ENCODE peak calls at places on chromosomes 1 and 21, in nine cellular contexts. One of them, this sample, is unnamed.

GRCh38 chr21:28657576-28657975 is 335.1 kb downstream of the LTN1 start:
- DNase-seq in NCI-H2081: no peak
- DNase-seq in activated T-helper 9 cell treated with anti-CD3 and anti-CD28 coated beads, Interleukin-2, amount 50 U/mL, for 16 hours: no peak
- DNase-seq in AML-193: no peak
- DNase-seq in NT2/D1: no peak
- DNase-seq in germinal center: no peak
- DNase-seq in T-helper 2 cell: no peak
- DNase-seq in stimulated activated CD8-positive, alpha-beta memory T cell treated with anti-CD3 and anti-CD28 coated beads, Interleukin-15, amount 100 ng/mL, for 24 hours: no peak
- DNase-seq in NCI-H2029 treated with DMSO at 0.1 percent for 48 hours: no peak
- DNase-seq in this sample: no peak

GRCh38 chr1:57033222-57034019 is 67.6 kb upstream of the C8B start:
- DNase-seq in germinal center: no peak
- DNase-seq in NCI-H2029 treated with DMSO at 0.1 percent for 48 hours: no peak
- DNase-seq in NT2/D1: no peak
- DNase-seq in T-helper 2 cell: no peak
- DNase-seq in stimulated activated CD8-positive, alpha-beta memory T cell treated with anti-CD3 and anti-CD28 coated beads, Interleukin-15, amount 100 ng/mL, for 24 hours: no peak
- DNase-seq in AML-193: no peak
- DNase-seq in NCI-H2081: no peak
- DNase-seq in activated T-helper 9 cell treated with anti-CD3 and anti-CD28 coated beads, Interleukin-2, amount 50 U/mL, for 16 hours: no peak
- DNase-seq in this sample: no peak

GRCh38 chr1:109399326-109399957 is 1.7 kb upstream of the SORT1 start:
- DNase-seq in T-helper 2 cell: no peak
- DNase-seq in AML-193: peak
- DNase-seq in NT2/D1: peak
- DNase-seq in stimulated activated CD8-positive, alpha-beta memory T cell treated with anti-CD3 and anti-CD28 coated beads, Interleukin-15, amount 100 ng/mL, for 24 hours: no peak
- DNase-seq in NCI-H2029 treated with DMSO at 0.1 percent for 48 hours: peak
- DNase-seq in germinal center: peak
- DNase-seq in NCI-H2081: peak
- DNase-seq in activated T-helper 9 cell treated with anti-CD3 and anti-CD28 coated beads, Interleukin-2, amount 50 U/mL, for 16 hours: no peak
- DNase-seq in this sample: peak

GRCh38 chr1:246160398-246160797 is 346.7 kb downstream of the SMYD3 start:
- DNase-seq in NCI-H2081: no peak
- DNase-seq in germinal center: no peak
- DNase-seq in stimulated activated CD8-positive, alpha-beta memory T cell treated with anti-CD3 and anti-CD28 coated beads, Interleukin-15, amount 100 ng/mL, for 24 hours: no peak
- DNase-seq in T-helper 2 cell: no peak
- DNase-seq in NCI-H2029 treated with DMSO at 0.1 percent for 48 hours: no peak
- DNase-seq in AML-193: no peak
- DNase-seq in NT2/D1: no peak
- DNase-seq in activated T-helper 9 cell treated with anti-CD3 and anti-CD28 coated beads, Interleukin-2, amount 50 U/mL, for 16 hours: no peak
- DNase-seq in this sample: no peak

GRCh38 chr1:62407398-62408009 is 29.3 kb upstream of the USP1 start:
- DNase-seq in NT2/D1: peak
- DNase-seq in germinal center: peak
- DNase-seq in NCI-H2081: peak
- DNase-seq in T-helper 2 cell: no peak
- DNase-seq in stimulated activated CD8-positive, alpha-beta memory T cell treated with anti-CD3 and anti-CD28 coated beads, Interleukin-15, amount 100 ng/mL, for 24 hours: no peak
- DNase-seq in AML-193: peak
- DNase-seq in NCI-H2029 treated with DMSO at 0.1 percent for 48 hours: peak
- DNase-seq in activated T-helper 9 cell treated with anti-CD3 and anti-CD28 coated beads, Interleukin-2, amount 50 U/mL, for 16 hours: no peak
- DNase-seq in this sample: peak

GRCh38 chr1:40986929-40987328 is 7.4 kb downstream of the CTPS1 start:
- DNase-seq in NCI-H2081: no peak
- DNase-seq in NT2/D1: no peak
- DNase-seq in AML-193: no peak
- DNase-seq in activated T-helper 9 cell treated with anti-CD3 and anti-CD28 coated beads, Interleukin-2, amount 50 U/mL, for 16 hours: no peak
- DNase-seq in stimulated activated CD8-positive, alpha-beta memory T cell treated with anti-CD3 and anti-CD28 coated beads, Interleukin-15, amount 100 ng/mL, for 24 hours: no peak
- DNase-seq in T-helper 2 cell: no peak
- DNase-seq in germinal center: no peak
- DNase-seq in NCI-H2029 treated with DMSO at 0.1 percent for 48 hours: no peak
- DNase-seq in this sample: no peak

GRCh38 chr1:96808186-96808585 is 86.6 kb downstream of the PTBP2 start:
- DNase-seq in stimulated activated CD8-positive, alpha-beta memory T cell treated with anti-CD3 and anti-CD28 coated beads, Interleukin-15, amount 100 ng/mL, for 24 hours: no peak
- DNase-seq in T-helper 2 cell: no peak
- DNase-seq in activated T-helper 9 cell treated with anti-CD3 and anti-CD28 coated beads, Interleukin-2, amount 50 U/mL, for 16 hours: no peak
- DNase-seq in germinal center: no peak
- DNase-seq in NT2/D1: no peak
- DNase-seq in NCI-H2029 treated with DMSO at 0.1 percent for 48 hours: peak
- DNase-seq in AML-193: no peak
- DNase-seq in NCI-H2081: no peak
- DNase-seq in this sample: no peak

GRCh38 chr1:153631047-153632022 is 2.5 kb upstream of the CHTOP start:
- DNase-seq in activated T-helper 9 cell treated with anti-CD3 and anti-CD28 coated beads, Interleukin-2, amount 50 U/mL, for 16 hours: no peak
- DNase-seq in germinal center: no peak
- DNase-seq in NT2/D1: no peak
- DNase-seq in AML-193: no peak
- DNase-seq in T-helper 2 cell: no peak
- DNase-seq in NCI-H2081: no peak
- DNase-seq in NCI-H2029 treated with DMSO at 0.1 percent for 48 hours: no peak
- DNase-seq in stimulated activated CD8-positive, alpha-beta memory T cell treated with anti-CD3 and anti-CD28 coated beads, Interleukin-15, amount 100 ng/mL, for 24 hours: no peak
- DNase-seq in this sample: no peak

GRCh38 chr1:56446531-56447098 is 132.7 kb downstream of the PLPP3 start:
- DNase-seq in NT2/D1: no peak
- DNase-seq in T-helper 2 cell: no peak
- DNase-seq in AML-193: no peak
- DNase-seq in activated T-helper 9 cell treated with anti-CD3 and anti-CD28 coated beads, Interleukin-2, amount 50 U/mL, for 16 hours: no peak
- DNase-seq in stimulated activated CD8-positive, alpha-beta memory T cell treated with anti-CD3 and anti-CD28 coated beads, Interleukin-15, amount 100 ng/mL, for 24 hours: no peak
- DNase-seq in NCI-H2029 treated with DMSO at 0.1 percent for 48 hours: peak
- DNase-seq in NCI-H2081: no peak
- DNase-seq in germinal center: no peak
- DNase-seq in this sample: peak

GRCh38 chr1:151593651-151594625 is 17.9 kb upstream of the SNX27 start:
- DNase-seq in NT2/D1: peak
- DNase-seq in T-helper 2 cell: peak
- DNase-seq in germinal center: peak
- DNase-seq in NCI-H2029 treated with DMSO at 0.1 percent for 48 hours: peak
- DNase-seq in NCI-H2081: peak
- DNase-seq in stimulated activated CD8-positive, alpha-beta memory T cell treated with anti-CD3 and anti-CD28 coated beads, Interleukin-15, amount 100 ng/mL, for 24 hours: peak
- DNase-seq in activated T-helper 9 cell treated with anti-CD3 and anti-CD28 coated beads, Interleukin-2, amount 50 U/mL, for 16 hours: peak
- DNase-seq in AML-193: peak
- DNase-seq in this sample: peak

GRCh38 chr1:32334864-32335618 is 992 bp downstream of the MARCKSL1 start:
- DNase-seq in NCI-H2029 treated with DMSO at 0.1 percent for 48 hours: no peak
- DNase-seq in NCI-H2081: peak
- DNase-seq in AML-193: peak
- DNase-seq in stimulated activated CD8-positive, alpha-beta memory T cell treated with anti-CD3 and anti-CD28 coated beads, Interleukin-15, amount 100 ng/mL, for 24 hours: no peak
- DNase-seq in activated T-helper 9 cell treated with anti-CD3 and anti-CD28 coated beads, Interleukin-2, amount 50 U/mL, for 16 hours: peak
- DNase-seq in NT2/D1: no peak
- DNase-seq in germinal center: peak
- DNase-seq in T-helper 2 cell: peak
- DNase-seq in this sample: peak

GRCh38 chr21:33950425-33951079 is 34.9 kb upstream of the ATP5PO start:
- DNase-seq in NT2/D1: no peak
- DNase-seq in stimulated activated CD8-positive, alpha-beta memory T cell treated with anti-CD3 and anti-CD28 coated beads, Interleukin-15, amount 100 ng/mL, for 24 hours: no peak
- DNase-seq in T-helper 2 cell: no peak
- DNase-seq in activated T-helper 9 cell treated with anti-CD3 and anti-CD28 coated beads, Interleukin-2, amount 50 U/mL, for 16 hours: no peak
- DNase-seq in germinal center: no peak
- DNase-seq in NCI-H2081: no peak
- DNase-seq in AML-193: no peak
- DNase-seq in NCI-H2029 treated with DMSO at 0.1 percent for 48 hours: no peak
- DNase-seq in this sample: no peak

GRCh38 chr1:216314369-216315095 is 108.7 kb downstream of the USH2A start:
- DNase-seq in NT2/D1: no peak
- DNase-seq in NCI-H2029 treated with DMSO at 0.1 percent for 48 hours: no peak
- DNase-seq in AML-193: no peak
- DNase-seq in germinal center: no peak
- DNase-seq in NCI-H2081: no peak
- DNase-seq in stimulated activated CD8-positive, alpha-beta memory T cell treated with anti-CD3 and anti-CD28 coated beads, Interleukin-15, amount 100 ng/mL, for 24 hours: no peak
- DNase-seq in activated T-helper 9 cell treated with anti-CD3 and anti-CD28 coated beads, Interleukin-2, amount 50 U/mL, for 16 hours: no peak
- DNase-seq in T-helper 2 cell: no peak
- DNase-seq in this sample: no peak

GRCh38 chr1:30968220-30968971 is 59.8 kb upstream of the SDC3 start:
- DNase-seq in NCI-H2029 treated with DMSO at 0.1 percent for 48 hours: no peak
- DNase-seq in AML-193: no peak
- DNase-seq in NCI-H2081: peak
- DNase-seq in stimulated activated CD8-positive, alpha-beta memory T cell treated with anti-CD3 and anti-CD28 coated beads, Interleukin-15, amount 100 ng/mL, for 24 hours: no peak
- DNase-seq in T-helper 2 cell: no peak
- DNase-seq in activated T-helper 9 cell treated with anti-CD3 and anti-CD28 coated beads, Interleukin-2, amount 50 U/mL, for 16 hours: no peak
- DNase-seq in NT2/D1: no peak
- DNase-seq in germinal center: no peak
- DNase-seq in this sample: peak

GRCh38 chr1:26820784-26821269 is 5.7 kb upstream of the ZDHHC18 start:
- DNase-seq in T-helper 2 cell: no peak
- DNase-seq in stimulated activated CD8-positive, alpha-beta memory T cell treated with anti-CD3 and anti-CD28 coated beads, Interleukin-15, amount 100 ng/mL, for 24 hours: no peak
- DNase-seq in AML-193: peak
- DNase-seq in NCI-H2029 treated with DMSO at 0.1 percent for 48 hours: no peak
- DNase-seq in germinal center: peak
- DNase-seq in activated T-helper 9 cell treated with anti-CD3 and anti-CD28 coated beads, Interleukin-2, amount 50 U/mL, for 16 hours: no peak
- DNase-seq in NT2/D1: no peak
- DNase-seq in NCI-H2081: no peak
- DNase-seq in this sample: no peak

GRCh38 chr1:177913762-177914540 is 55.9 kb downstream of the SEC16B start:
- DNase-seq in activated T-helper 9 cell treated with anti-CD3 and anti-CD28 coated beads, Interleukin-2, amount 50 U/mL, for 16 hours: no peak
- DNase-seq in NCI-H2029 treated with DMSO at 0.1 percent for 48 hours: no peak
- DNase-seq in T-helper 2 cell: no peak
- DNase-seq in germinal center: no peak
- DNase-seq in NCI-H2081: no peak
- DNase-seq in NT2/D1: peak
- DNase-seq in stimulated activated CD8-positive, alpha-beta memory T cell treated with anti-CD3 and anti-CD28 coated beads, Interleukin-15, amount 100 ng/mL, for 24 hours: no peak
- DNase-seq in AML-193: no peak
- DNase-seq in this sample: peak

GRCh38 chr1:183590225-183591191 is at the start of gene NCF2:
- DNase-seq in germinal center: peak
- DNase-seq in activated T-helper 9 cell treated with anti-CD3 and anti-CD28 coated beads, Interleukin-2, amount 50 U/mL, for 16 hours: no peak
- DNase-seq in NCI-H2029 treated with DMSO at 0.1 percent for 48 hours: no peak
- DNase-seq in T-helper 2 cell: no peak
- DNase-seq in NT2/D1: no peak
- DNase-seq in NCI-H2081: no peak
- DNase-seq in AML-193: peak
- DNase-seq in stimulated activated CD8-positive, alpha-beta memory T cell treated with anti-CD3 and anti-CD28 coated beads, Interleukin-15, amount 100 ng/mL, for 24 hours: no peak
- DNase-seq in this sample: peak

GRCh38 chr21:43362306-43362927 is 64.5 kb downstream of the SIK1 start:
- DNase-seq in NCI-H2029 treated with DMSO at 0.1 percent for 48 hours: no peak
- DNase-seq in NT2/D1: no peak
- DNase-seq in germinal center: peak
- DNase-seq in T-helper 2 cell: peak
- DNase-seq in AML-193: no peak
- DNase-seq in stimulated activated CD8-positive, alpha-beta memory T cell treated with anti-CD3 and anti-CD28 coated beads, Interleukin-15, amount 100 ng/mL, for 24 hours: peak
- DNase-seq in activated T-helper 9 cell treated with anti-CD3 and anti-CD28 coated beads, Interleukin-2, amount 50 U/mL, for 16 hours: peak
- DNase-seq in NCI-H2081: no peak
- DNase-seq in this sample: peak

GRCh38 chr1:213686003-213686582 is 301.7 kb upstream of the PROX1 start:
- DNase-seq in NCI-H2081: no peak
- DNase-seq in stimulated activated CD8-positive, alpha-beta memory T cell treated with anti-CD3 and anti-CD28 coated beads, Interleukin-15, amount 100 ng/mL, for 24 hours: no peak
- DNase-seq in T-helper 2 cell: no peak
- DNase-seq in activated T-helper 9 cell treated with anti-CD3 and anti-CD28 coated beads, Interleukin-2, amount 50 U/mL, for 16 hours: no peak
- DNase-seq in germinal center: no peak
- DNase-seq in NCI-H2029 treated with DMSO at 0.1 percent for 48 hours: no peak
- DNase-seq in AML-193: no peak
- DNase-seq in NT2/D1: no peak
- DNase-seq in this sample: no peak

GRCh38 chr1:240350910-240351331 is 259.2 kb downstream of the FMN2 start:
- DNase-seq in NT2/D1: no peak
- DNase-seq in NCI-H2029 treated with DMSO at 0.1 percent for 48 hours: no peak
- DNase-seq in activated T-helper 9 cell treated with anti-CD3 and anti-CD28 coated beads, Interleukin-2, amount 50 U/mL, for 16 hours: no peak
- DNase-seq in T-helper 2 cell: no peak
- DNase-seq in AML-193: no peak
- DNase-seq in germinal center: no peak
- DNase-seq in NCI-H2081: no peak
- DNase-seq in stimulated activated CD8-positive, alpha-beta memory T cell treated with anti-CD3 and anti-CD28 coated beads, Interleukin-15, amount 100 ng/mL, for 24 hours: no peak
- DNase-seq in this sample: peak

GRCh38 chr1:188043536-188044245 is 1214.9 kb downstream of the PLA2G4A start:
- DNase-seq in T-helper 2 cell: no peak
- DNase-seq in stimulated activated CD8-positive, alpha-beta memory T cell treated with anti-CD3 and anti-CD28 coated beads, Interleukin-15, amount 100 ng/mL, for 24 hours: no peak
- DNase-seq in NT2/D1: no peak
- DNase-seq in AML-193: no peak
- DNase-seq in activated T-helper 9 cell treated with anti-CD3 and anti-CD28 coated beads, Interleukin-2, amount 50 U/mL, for 16 hours: no peak
- DNase-seq in NCI-H2081: no peak
- DNase-seq in germinal center: no peak
- DNase-seq in NCI-H2029 treated with DMSO at 0.1 percent for 48 hours: no peak
- DNase-seq in this sample: no peak

GRCh38 chr21:30166171-30166570 is 434 bp downstream of the CLDN17 start:
- DNase-seq in NCI-H2081: no peak
- DNase-seq in stimulated activated CD8-positive, alpha-beta memory T cell treated with anti-CD3 and anti-CD28 coated beads, Interleukin-15, amount 100 ng/mL, for 24 hours: no peak
- DNase-seq in germinal center: no peak
- DNase-seq in activated T-helper 9 cell treated with anti-CD3 and anti-CD28 coated beads, Interleukin-2, amount 50 U/mL, for 16 hours: no peak
- DNase-seq in AML-193: no peak
- DNase-seq in NCI-H2029 treated with DMSO at 0.1 percent for 48 hours: no peak
- DNase-seq in T-helper 2 cell: no peak
- DNase-seq in NT2/D1: no peak
- DNase-seq in this sample: no peak

GRCh38 chr1:156104065-156104810 is 10.3 kb upstream of the LMNA start:
- DNase-seq in activated T-helper 9 cell treated with anti-CD3 and anti-CD28 coated beads, Interleukin-2, amount 50 U/mL, for 16 hours: peak
- DNase-seq in germinal center: no peak
- DNase-seq in T-helper 2 cell: peak
- DNase-seq in stimulated activated CD8-positive, alpha-beta memory T cell treated with anti-CD3 and anti-CD28 coated beads, Interleukin-15, amount 100 ng/mL, for 24 hours: no peak
- DNase-seq in NCI-H2081: peak
- DNase-seq in NT2/D1: no peak
- DNase-seq in AML-193: no peak
- DNase-seq in NCI-H2029 treated with DMSO at 0.1 percent for 48 hours: peak
- DNase-seq in this sample: peak

GRCh38 chr1:40895601-40896000 is 33.4 kb upstream of the CITED4 start:
- DNase-seq in stimulated activated CD8-positive, alpha-beta memory T cell treated with anti-CD3 and anti-CD28 coated beads, Interleukin-15, amount 100 ng/mL, for 24 hours: no peak
- DNase-seq in germinal center: no peak
- DNase-seq in activated T-helper 9 cell treated with anti-CD3 and anti-CD28 coated beads, Interleukin-2, amount 50 U/mL, for 16 hours: no peak
- DNase-seq in NT2/D1: no peak
- DNase-seq in NCI-H2029 treated with DMSO at 0.1 percent for 48 hours: no peak
- DNase-seq in AML-193: no peak
- DNase-seq in NCI-H2081: no peak
- DNase-seq in T-helper 2 cell: no peak
- DNase-seq in this sample: no peak

GRCh38 chr1:96579639-96580038 is 141.9 kb upstream of the PTBP2 start:
- DNase-seq in stimulated activated CD8-positive, alpha-beta memory T cell treated with anti-CD3 and anti-CD28 coated beads, Interleukin-15, amount 100 ng/mL, for 24 hours: no peak
- DNase-seq in NT2/D1: no peak
- DNase-seq in AML-193: no peak
- DNase-seq in activated T-helper 9 cell treated with anti-CD3 and anti-CD28 coated beads, Interleukin-2, amount 50 U/mL, for 16 hours: no peak
- DNase-seq in NCI-H2029 treated with DMSO at 0.1 percent for 48 hours: no peak
- DNase-seq in T-helper 2 cell: no peak
- DNase-seq in NCI-H2081: no peak
- DNase-seq in germinal center: no peak
- DNase-seq in this sample: peak

GRCh38 chr21:45228171-45228641 is 59.5 kb downstream of the POFUT2 start:
- DNase-seq in NT2/D1: peak
- DNase-seq in activated T-helper 9 cell treated with anti-CD3 and anti-CD28 coated beads, Interleukin-2, amount 50 U/mL, for 16 hours: peak
- DNase-seq in NCI-H2029 treated with DMSO at 0.1 percent for 48 hours: no peak
- DNase-seq in AML-193: no peak
- DNase-seq in NCI-H2081: no peak
- DNase-seq in T-helper 2 cell: no peak
- DNase-seq in germinal center: no peak
- DNase-seq in stimulated activated CD8-positive, alpha-beta memory T cell treated with anti-CD3 and anti-CD28 coated beads, Interleukin-15, amount 100 ng/mL, for 24 hours: peak
- DNase-seq in this sample: peak

GRCh38 chr1:186532481-186532880 is 71.6 kb upstream of the PDC start:
- DNase-seq in NCI-H2029 treated with DMSO at 0.1 percent for 48 hours: no peak
- DNase-seq in NCI-H2081: no peak
- DNase-seq in T-helper 2 cell: no peak
- DNase-seq in stimulated activated CD8-positive, alpha-beta memory T cell treated with anti-CD3 and anti-CD28 coated beads, Interleukin-15, amount 100 ng/mL, for 24 hours: no peak
- DNase-seq in activated T-helper 9 cell treated with anti-CD3 and anti-CD28 coated beads, Interleukin-2, amount 50 U/mL, for 16 hours: no peak
- DNase-seq in AML-193: no peak
- DNase-seq in NT2/D1: no peak
- DNase-seq in germinal center: no peak
- DNase-seq in this sample: no peak

This sample was measured in M059J.